ENCODE peak calls at places on chromosomes 12 and 14, in seven cellular contexts. T is dermis blood vessel endothelial cell; K is heart left ventricle; B is glomerular endothelial cell; W is colonic mucosa; M is activated CD4-positive, alpha-beta T cell treated with anti-CD3 and anti-CD28 coated beads for 1 hour; V is posterior vena cava. H is an unnamed sample.

GRCh38 chr12:124392271-124392990 is 97.5 kb downstream of the RFLNA start:
- DNase-seq in T (peak), K (no peak), B (no peak), W (peak), M (no peak), V (no peak), H (no peak)

GRCh38 chr12:59972941-59973340 is 377.1 kb downstream of the SLC16A7 start:
- DNase-seq in T (peak), K (no peak), B (no peak), W (no peak), M (no peak), V (no peak), H (no peak)

GRCh38 chr14:100383727-100384158 is 60.6 kb downstream of the SLC25A47 start:
- DNase-seq in T (peak), K (peak), B (no peak), W (peak), M (peak), V (peak), H (peak)

GRCh38 chr14:100930270-100930669 is 26.7 kb upstream of the RTL1 start:
- DNase-seq in T (no peak), K (no peak), B (no peak), W (no peak), M (no peak), V (no peak), H (no peak)

GRCh38 chr12:65004270-65004669 is 116.8 kb downstream of the WIF1 start:
- DNase-seq in T (no peak), K (no peak), B (no peak), W (no peak), M (no peak), V (no peak), H (no peak)

GRCh38 chr12:46786774-46787173 is 39.0 kb downstream of the SLC38A4 start:
- DNase-seq in T (peak), K (no peak), B (no peak), W (no peak), M (no peak), V (no peak), H (no peak)

GRCh38 chr14:72818998-72819397 is 74.9 kb downstream of the DPF3 start:
- DNase-seq in T (no peak), K (no peak), B (no peak), W (no peak), M (no peak), V (no peak), H (no peak)

GRCh38 chr12:63989301-63989845 is 144.9 kb downstream of the SRGAP1 start:
- DNase-seq in T (peak), K (no peak), B (no peak), W (no peak), M (no peak), V (no peak), H (no peak)

GRCh38 chr12:59372971-59373370 is 222.9 kb upstream of the SLC16A7 start:
- DNase-seq in T (peak), K (no peak), B (peak), W (no peak), M (no peak), V (no peak), H (peak)